ENCODE peak calls at places on chromosome 3, in five cellular contexts. T, B, E, Z and R are unnamed samples.

GRCh38 chr3:73401058-73401457 is 223.7 kb downstream of the PDZRN3 start:
- DNase-seq in T (no peak), B (no peak), E (no peak), Z (no peak), R (no peak)

GRCh38 chr3:188389711-188390346 is 235.9 kb downstream of the LPP start:
- DNase-seq in T (no peak), B (peak), E (no peak), Z (peak), R (no peak)

GRCh38 chr3:152508705-152509104 is 240.0 kb downstream of the MBNL1 start:
- DNase-seq in T (peak), B (no peak), E (peak), Z (peak), R (no peak)

GRCh38 chr3:160856450-160856849 is 100.4 kb downstream of the PPM1L start:
- DNase-seq in T (no peak), B (no peak), E (no peak), Z (no peak), R (no peak)

GRCh38 chr3:128310286-128311058 is 156.2 kb downstream of the DNAJB8 start:
- DNase-seq in T (no peak), B (no peak), E (no peak), Z (no peak), R (no peak)

GRCh38 chr3:142104763-142105162 is 44.6 kb downstream of the TFDP2 start:
- DNase-seq in T (no peak), B (no peak), E (no peak), Z (no peak), R (no peak)

GRCh38 chr3:59150039-59150438 is 100.2 kb upstream of the CFAP20DC start:
- DNase-seq in T (peak), B (no peak), E (no peak), Z (no peak), R (no peak)

GRCh38 chr3:17588422-17588821 is 154.0 kb downstream of the TBC1D5 start:
- DNase-seq in T (no peak), B (no peak), E (no peak), Z (no peak), R (no peak)

GRCh38 chr3:182327196-182327681 is 466.1 kb upstream of the ATP11B start:
- DNase-seq in T (no peak), B (no peak), E (no peak), Z (no peak), R (no peak)

GRCh38 chr3:126313580-126314304 is 43.5 kb downstream of the KLF15 start:
- DNase-seq in T (no peak), B (no peak), E (no peak), Z (no peak), R (no peak)

GRCh38 chr3:66140763-66141372 is 79.9 kb upstream of the SLC25A26 start:
- DNase-seq in T (peak), B (no peak), E (no peak), Z (no peak), R (no peak)

GRCh38 chr3:156750874-156751245 is 75.3 kb upstream of the LEKR1 start:
- DNase-seq in T (no peak), B (no peak), E (no peak), Z (no peak), R (no peak)

GRCh38 chr3:31219131-31219843 is 313.4 kb upstream of the STT3B start:
- DNase-seq in T (no peak), B (no peak), E (no peak), Z (no peak), R (no peak)

GRCh38 chr3:155202626-155203025 is 90.9 kb downstream of the STRIT1 start:
- DNase-seq in T (no peak), B (no peak), E (no peak), Z (no peak), R (peak)

GRCh38 chr3:196179380-196180308 is 31.6 kb downstream of the ZDHHC19 start:
- DNase-seq in T (no peak), B (peak), E (no peak), Z (peak), R (no peak)

GRCh38 chr3:36591959-36592358 is 172.4 kb downstream of the DCLK3 start:
- DNase-seq in T (no peak), B (no peak), E (peak), Z (no peak), R (no peak)

GRCh38 chr3:172537521-172538158 is 14.4 kb upstream of the TNFSF10 start:
- DNase-seq in T (no peak), B (no peak), E (no peak), Z (no peak), R (no peak)
- H3K4me3 ChIP-seq in T (no peak), B (no peak), E (no peak), Z (no peak), R (no peak)

GRCh38 chr3:124780767-124781485 is 50.7 kb downstream of the UMPS start:
- DNase-seq in T (no peak), B (peak), E (no peak), Z (peak), R (peak)
- TF ChIP-seq POLR2A in T (no peak), B (no peak), E (no peak), Z (no peak), R (no peak)

GRCh38 chr3:22089284-22089683 is 338.3 kb upstream of the ZNF385D start:
- DNase-seq in T (no peak), B (no peak), E (peak), Z (peak), R (no peak)
- TF ChIP-seq CTCF in T (peak), B (peak), E (peak), Z (no peak), R (no peak)

DNA sequence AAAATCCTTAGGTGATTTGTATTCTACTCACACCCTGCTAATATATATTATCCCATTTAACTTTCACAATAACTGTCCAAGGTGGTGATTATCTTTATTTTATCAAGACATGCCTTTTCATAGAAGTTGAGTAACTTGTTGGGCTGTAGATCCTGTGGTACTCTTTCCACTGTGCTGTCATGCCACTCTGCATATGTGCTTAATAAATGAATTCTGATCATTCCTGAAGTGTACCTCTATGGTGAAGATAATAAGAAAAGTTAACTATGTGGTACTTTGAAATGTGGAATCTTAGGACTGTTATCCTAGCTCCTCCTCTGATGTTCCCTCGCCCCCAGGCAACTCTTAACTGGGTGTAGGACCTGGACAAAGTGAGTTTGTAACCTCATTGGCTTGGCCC is 5.2 kb downstream of the SNRK start:
- DNase-seq in T (no peak), B (no peak), E (no peak), Z (peak), R (no peak)
- H3K4me3 ChIP-seq in T (no peak), B (no peak), E (no peak), Z (peak), R (no peak)

GRCh38 chr3:24493951-24494615 is 567 bp downstream of the THRB start:
- DNase-seq in T (no peak), B (peak), E (peak), Z (peak), R (peak)
- TF ChIP-seq POLR2A in T (no peak), B (no peak), E (no peak), Z (no peak), R (no peak)

GRCh38 chr3:42442640-42443039 is 32.2 kb upstream of the LYZL4 start:
- DNase-seq in T (no peak), B (no peak), E (no peak), Z (no peak), R (no peak)
- TF ChIP-seq CTCF in T (peak), B (no peak), E (no peak), Z (no peak), R (no peak)

GRCh38 chr3:13209334-13209733 is 136.1 kb upstream of the IQSEC1 start:
- DNase-seq in T (no peak), B (no peak), E (no peak), Z (no peak), R (no peak)
- H3K4me3 ChIP-seq in T (no peak), B (no peak), E (no peak), Z (no peak), R (no peak)

DNA sequence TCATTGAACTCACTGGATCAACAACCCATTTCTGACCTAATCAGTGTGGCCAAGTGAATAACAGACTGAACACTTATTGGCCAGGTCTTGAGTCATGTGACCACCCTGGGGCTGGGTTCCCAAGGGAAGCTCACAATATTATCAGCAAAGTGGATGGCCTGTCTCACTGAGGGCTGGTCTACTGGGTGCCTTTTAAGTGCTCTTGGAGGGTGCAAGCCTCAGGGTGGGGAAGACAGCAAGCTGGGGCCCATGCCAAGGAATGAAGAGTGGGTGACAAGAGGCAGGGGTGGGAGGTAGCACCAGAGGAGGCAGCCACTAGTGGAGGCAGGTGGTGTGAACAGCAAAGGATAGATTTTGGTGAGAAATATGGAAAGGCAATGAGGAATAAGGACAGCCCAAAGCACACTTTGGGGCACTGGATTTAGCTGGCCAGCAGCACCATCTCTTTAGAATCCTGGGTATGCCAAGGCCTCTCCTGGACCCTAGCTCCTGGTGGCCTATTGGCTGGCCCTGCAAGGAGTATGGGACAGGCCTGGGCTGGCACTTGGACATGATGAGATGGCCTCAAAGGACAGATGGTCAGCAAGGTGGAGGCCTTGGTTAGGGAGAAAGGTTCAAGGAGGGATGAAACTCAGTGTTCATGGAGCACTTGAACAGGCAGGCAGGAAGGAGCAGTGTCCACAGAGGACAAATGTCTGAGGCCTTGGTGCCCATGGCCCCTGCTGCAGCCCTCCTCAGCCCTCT is 34.2 kb downstream of the HMCES start:
- DNase-seq in T (no peak), B (no peak), E (peak), Z (no peak), R (no peak)
- TF ChIP-seq POLR2A in T (no peak), B (no peak), E (no peak), Z (no peak), R (no peak)

GRCh38 chr3:42654331-42655201 is 1.1 kb downstream of the ZBTB47 start:
- DNase-seq in T (no peak), B (peak), E (peak), Z (peak), R (peak)
- TF ChIP-seq CTCF in T (peak), B (peak), E (no peak), Z (peak), R (no peak)

GRCh38 chr3:15493436-15493835 is 28.1 kb downstream of the COLQ start:
- DNase-seq in T (no peak), B (no peak), E (no peak), Z (no peak), R (no peak)

GRCh38 chr3:15492847-15493360 is 28.6 kb downstream of the COLQ start:
- DNase-seq in T (no peak), B (no peak), E (no peak), Z (no peak), R (no peak)

GRCh38 chr3:15497984-15498383 is 23.5 kb downstream of the COLQ start:
- DNase-seq in T (no peak), B (peak), E (no peak), Z (no peak), R (peak)

GRCh38 chr3:15496341-15496664 is 25.2 kb downstream of the COLQ start:
- DNase-seq in T (no peak), B (peak), E (no peak), Z (no peak), R (no peak)

DNA sequence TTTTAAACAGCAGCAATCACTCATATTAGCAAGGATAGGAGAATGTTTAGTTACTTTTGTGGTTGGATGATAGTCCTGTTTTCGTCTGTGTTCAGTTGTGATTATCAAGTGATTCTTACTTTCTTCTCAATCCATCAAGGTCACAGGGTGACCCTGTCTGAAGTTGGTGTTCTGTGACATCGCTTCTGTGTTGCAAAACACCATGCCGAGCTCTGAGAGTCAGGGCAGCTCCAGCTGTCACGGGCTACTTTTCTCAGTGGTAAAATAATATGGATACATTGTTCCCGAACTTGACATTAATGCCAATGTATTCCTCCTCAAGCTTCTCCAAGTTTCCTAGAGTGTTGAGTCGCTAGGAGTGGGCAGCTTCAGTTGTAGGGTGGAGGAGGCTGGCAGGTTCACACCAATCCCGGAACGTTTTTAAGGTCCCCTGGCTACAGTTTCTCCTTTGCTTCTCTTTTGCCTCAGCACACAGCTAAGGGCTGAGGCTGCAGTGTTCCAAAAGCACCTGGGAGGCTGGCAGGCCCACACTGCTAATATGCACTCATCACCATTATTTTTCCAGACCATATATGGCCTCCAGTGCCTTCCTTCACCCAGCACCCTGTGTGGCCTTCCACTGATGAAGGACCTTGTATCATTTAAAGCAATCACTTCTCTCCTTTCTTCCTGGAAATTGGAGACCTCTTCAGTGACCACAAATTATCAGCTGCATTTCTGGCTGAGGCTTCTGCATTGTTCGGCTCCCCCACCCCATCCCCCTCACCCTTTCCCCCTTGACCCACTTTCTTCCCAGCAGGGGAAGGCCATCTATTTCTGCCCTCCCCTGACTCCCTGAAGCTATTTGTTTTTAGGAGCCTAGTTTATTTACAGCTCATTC is 25.8 kb downstream of the COLQ start:
- DNase-seq in T (no peak), B (peak), E (no peak), Z (no peak), R (no peak)
- H3K4me3 ChIP-seq in T (no peak), B (peak), E (no peak), Z (no peak), R (no peak)